ENCODE peak calls at places on chromosomes 11 and 22, in seven cellular contexts. X is fibroblast of lung, T is PC-3, S is mesendoderm, A is GM23248, Z is endodermal cell, E is neuronal stem cell. V is an unnamed sample.

GRCh38 chr11:22795914-22796313 is 33.7 kb downstream of the SVIP start:
- DNase-seq in A (peak; percentile 15), S (no peak), E (no peak), Z (no peak), T (peak; percentile 35), X (no peak), V (no peak)

GRCh38 chr11:12693485-12694181 is 19.4 kb downstream of the TEAD1 start:
- DNase-seq in S (peak; percentile 54), E (no peak), A (peak; percentile 96), Z (peak; percentile 62), T (peak; percentile 96), X (peak; percentile 100), V (peak; percentile 79)

GRCh38 chr11:68979931-68980775 is 633 bp downstream of the MRGPRD start:
- DNase-seq in S (no peak), A (no peak), T (no peak), X (no peak), E (no peak), Z (peak; percentile 43), V (peak; percentile 64)

GRCh38 chr11:126528075-126528474 is 172.6 kb downstream of the ST3GAL4 start:
- DNase-seq in Z (no peak), E (no peak), T (no peak), S (no peak), A (no peak), X (no peak), V (peak; percentile 39)

GRCh38 chr11:75689861-75690641 is 21.2 kb upstream of the MAP6 start:
- DNase-seq in E (no peak), X (peak; percentile 2), A (peak; percentile 22), T (peak; percentile 55), Z (no peak), S (no peak), V (no peak)

GRCh38 chr11:33559567-33559966 is 141.1 kb downstream of the C11orf91 start:
- DNase-seq in E (no peak), T (no peak), A (no peak), S (no peak), Z (no peak), X (no peak), V (no peak)

GRCh38 chr22:38955926-38956325 is 1.5 kb upstream of the APOBEC3A start:
- DNase-seq in S (no peak), T (no peak), A (no peak), E (no peak), Z (no peak), X (no peak), V (peak; percentile 62)

GRCh38 chr11:132962026-132962425 is 570.3 kb downstream of the OPCML start:
- DNase-seq in E (no peak), A (peak; percentile 90), T (no peak), X (peak; percentile 89), S (no peak), Z (no peak), V (no peak)

GRCh38 chr11:96393753-96394348 is 4.0 kb downstream of the JRKL start:
- DNase-seq in Z (no peak), T (peak; percentile 78), E (no peak), X (peak; percentile 42), S (peak; percentile 45), A (peak; percentile 75), V (no peak)

GRCh38 chr22:24305260-24305692 is 34.6 kb downstream of the SPECC1L start:
- DNase-seq in Z (no peak), A (peak; percentile 53), T (peak; percentile 62), S (no peak), E (no peak), X (peak; percentile 76), V (no peak)

GRCh38 chr11:66337103-66337899 is 1.1 kb upstream of the RIN1 start:
- DNase-seq in E (no peak), A (peak; percentile 55), T (no peak), S (no peak), X (peak; percentile 69), Z (no peak), V (peak; percentile 72)
- H3K9ac ChIP-seq in E (peak overlapping the region; percentile 12), A (peak overlapping the region; percentile 99), T (peak overlapping the region; percentile 44), S (no peak overlapping the region), X (peak overlapping the region; percentile 99), Z (no peak overlapping the region), V (no peak overlapping the region)

DNA sequence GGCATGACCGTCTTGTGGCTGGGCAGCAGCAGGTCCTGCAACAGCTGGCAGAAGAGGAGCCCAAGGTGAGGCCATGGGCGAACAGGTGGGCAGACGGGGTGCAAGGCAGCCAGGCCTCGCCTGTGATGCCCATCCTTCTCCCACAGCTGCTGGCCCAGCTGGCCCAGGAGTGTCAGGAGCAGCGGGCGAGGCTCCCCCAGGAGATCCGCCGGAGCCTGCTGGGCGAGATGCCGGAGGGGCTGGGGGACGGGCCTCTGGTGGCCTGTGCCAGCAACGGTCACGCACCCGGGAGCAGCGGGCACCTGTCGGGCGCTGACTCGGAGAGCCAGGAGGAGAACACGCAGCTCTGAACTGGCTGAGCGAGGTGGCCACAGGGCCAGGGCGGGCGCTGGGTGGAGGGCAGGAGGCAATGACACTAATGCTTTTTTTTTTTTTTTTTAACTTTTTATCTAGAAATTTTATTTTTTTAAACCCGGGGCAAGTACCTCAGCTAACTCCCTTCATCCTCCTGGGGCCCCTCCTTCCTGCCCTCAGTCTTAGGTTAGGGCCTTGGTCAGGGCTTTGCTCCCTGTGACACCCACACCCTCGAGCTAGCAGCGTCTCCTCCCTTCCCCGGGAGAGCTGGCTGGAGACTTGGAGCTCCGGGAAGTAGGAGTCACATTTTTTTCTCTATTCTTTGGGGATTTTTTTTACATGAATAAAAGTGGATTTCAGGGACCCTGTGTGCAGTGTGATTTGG is 16.0 kb downstream of the PLCB3 start:
- DNase-seq in X (no peak), S (no peak), E (no peak), Z (no peak), T (no peak), A (peak; percentile 48), V (no peak)
- H3K27ac ChIP-seq in X (no peak overlapping the region), S (no peak overlapping the region), E (no peak overlapping the region), Z (no peak overlapping the region), T (no peak overlapping the region), A (peak overlapping the region; percentile 83), V (peak overlapping the region; percentile 91)

GRCh38 chr11:19237813-19238212 is 2.9 kb downstream of the E2F8 start:
- DNase-seq in S (no peak), A (no peak), E (no peak), T (no peak), X (no peak), Z (no peak), V (no peak)
- H3K4me3 ChIP-seq in S (no peak overlapping the region), A (no peak overlapping the region), E (no peak overlapping the region), T (no peak overlapping the region), X (no peak overlapping the region), Z (no peak overlapping the region), V (no peak overlapping the region)

GRCh38 chr22:36431977-36432376 is 44.2 kb upstream of the MYH9 start:
- DNase-seq in Z (no peak), A (no peak), T (no peak), S (no peak), X (no peak), E (no peak), V (no peak)
- H3K9ac ChIP-seq in Z (no peak overlapping the region), A (no peak overlapping the region), T (no peak overlapping the region), S (peak overlapping the region; percentile 10), X (no peak overlapping the region), E (no peak overlapping the region), V (no peak overlapping the region)

DNA sequence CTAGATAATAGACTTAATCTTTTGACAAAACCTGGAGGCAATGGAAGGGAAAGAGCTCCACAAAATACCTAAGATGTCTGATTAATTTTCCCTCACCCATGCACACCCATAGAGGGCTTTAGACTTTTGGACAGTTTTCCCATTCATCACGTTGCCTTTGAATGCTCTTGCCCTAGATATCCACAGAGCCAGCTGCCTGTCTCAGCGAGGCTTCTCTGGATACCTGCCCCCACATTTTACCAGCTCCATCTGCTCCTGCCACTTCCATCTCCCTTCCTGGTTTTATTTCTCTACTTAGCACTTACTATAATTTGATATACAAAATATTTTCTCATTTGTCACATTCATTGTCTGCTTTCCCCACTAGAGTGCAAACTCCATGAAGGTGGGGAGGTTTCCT is 136.8 kb downstream of the FDX1 start:
- DNase-seq in X (no peak), A (no peak), E (no peak), S (no peak), T (no peak), Z (no peak), V (no peak)
- H3K27ac ChIP-seq in X (no peak overlapping the region), A (no peak overlapping the region), E (no peak overlapping the region), S (no peak overlapping the region), T (no peak overlapping the region), Z (no peak overlapping the region), V (no peak overlapping the region)

GRCh38 chr11:2901196-2901796 is 15.7 kb upstream of the CDKN1C start:
- DNase-seq in Z (no peak), A (no peak), T (no peak), X (no peak), S (no peak), E (no peak), V (no peak)
- H3K4me3 ChIP-seq in Z (peak overlapping the region; percentile 80), A (peak overlapping the region; percentile 76), T (no peak overlapping the region), X (peak overlapping the region; percentile 19), S (no peak overlapping the region), E (peak overlapping the region; percentile 64), V (no peak overlapping the region)

V was measured in kidney.